ENCODE peak calls at places on chromosomes 16 and 17, in seven cellular contexts. M, C, S, D, I, X and V are unnamed samples.

GRCh38 chr17:66171172-66171571 is 20.8 kb downstream of the CEP112 start:
- DNase-seq in M (no peak), D (no peak), X (no peak), S (no peak), C (no peak), I (no peak), V (no peak)

GRCh38 chr17:10673318-10673717 is 16.2 kb upstream of the MYH3 start:
- DNase-seq in I (no peak), M (no peak), D (no peak), C (peak; percentile 58), X (no peak), S (no peak), V (no peak)

GRCh38 chr17:49734666-49735490 is 27.1 kb upstream of the SLC35B1 start:
- DNase-seq in M (no peak), X (no peak), I (no peak), S (no peak), D (no peak), C (no peak), V (no peak)

GRCh38 chr17:63223212-63223911 is 222.7 kb downstream of the CYB561 start:
- DNase-seq in X (no peak), D (no peak), S (no peak), M (no peak), I (no peak), C (no peak), V (no peak)

GRCh38 chr17:81000631-81001357 is 9.2 kb downstream of the CHMP6 start:
- DNase-seq in S (no peak), M (no peak), I (no peak), X (no peak), D (no peak), C (no peak), V (no peak)

GRCh38 chr17:58249270-58250133 is 11.1 kb downstream of the LPO start:
- DNase-seq in M (no peak), X (peak; percentile 60), S (peak; percentile 84), D (peak; percentile 51), C (peak; percentile 88), I (peak; percentile 13), V (peak; percentile 37)

GRCh38 chr17:2396568-2397246 is 4.2 kb downstream of the MNT start:
- DNase-seq in M (peak; percentile 99), I (peak; percentile 96), D (peak; percentile 55), S (peak; percentile 47), X (peak; percentile 97), C (peak; percentile 97), V (peak; percentile 82)

GRCh38 chr17:64575431-64575830 is 68.7 kb downstream of the CEP95 start:
- DNase-seq in C (no peak), I (no peak), D (no peak), X (no peak), M (no peak), S (no peak), V (no peak)

GRCh38 chr16:66608241-66609138 is 4.0 kb downstream of the CMTM3 start:
- DNase-seq in S (peak; percentile 87), X (peak; percentile 87), C (peak; percentile 98), I (peak; percentile 79), D (peak; percentile 58), M (peak; percentile 90), V (no peak)

GRCh38 chr16:11658896-11659708 is 9.2 kb upstream of the SNN start:
- DNase-seq in X (no peak), M (peak; percentile 87), S (no peak), I (no peak), C (peak; percentile 71), D (no peak), V (peak; percentile 35)

GRCh38 chr17:31579265-31579664 is 187.8 kb downstream of the RAB11FIP4 start:
- DNase-seq in M (no peak), I (peak; percentile 51), X (peak; percentile 94), S (no peak), C (peak; percentile 40), D (no peak), V (no peak)

GRCh38 chr16:87457051-87457611 is 35.7 kb downstream of the ZCCHC14 start:
- DNase-seq in I (peak; percentile 61), D (no peak), C (no peak), X (no peak), M (no peak), S (no peak), V (no peak)

GRCh38 chr17:48558731-48559608 is 14.1 kb upstream of the HOXB2 start:
- DNase-seq in D (no peak), S (no peak), M (no peak), I (no peak), X (no peak), C (peak; percentile 17), V (no peak)

GRCh38 chr16:80300876-80301275 is 239.9 kb upstream of the DYNLRB2 start:
- DNase-seq in C (no peak), S (no peak), M (no peak), I (peak; percentile 67), X (no peak), D (no peak), V (no peak)

GRCh38 chr16:74868501-74868900 is 93.9 kb upstream of the FA2H start:
- DNase-seq in X (peak; percentile 2), C (peak; percentile 41), S (no peak), D (no peak), M (no peak), I (peak; percentile 18), V (no peak)

GRCh38 chr17:6627019-6627418 is 13.5 kb downstream of the KIAA0753 start:
- DNase-seq in D (no peak), X (no peak), I (peak; percentile 30), S (no peak), C (no peak), M (no peak), V (no peak)

GRCh38 chr16:58755989-58756649 is 22.0 kb upstream of the GOT2 start:
- DNase-seq in C (peak; percentile 79), X (peak; percentile 82), D (peak; percentile 52), M (peak; percentile 74), I (peak; percentile 34), S (peak; percentile 83), V (peak; percentile 65)

GRCh38 chr17:75516619-75517276 is 420 bp downstream of the TSEN54 start:
- DNase-seq in D (peak; percentile 34), C (peak; percentile 35), M (no peak), S (peak; percentile 36), I (no peak), X (peak; percentile 26), V (no peak)

GRCh38 chr17:67863624-67864247 is 38.4 kb downstream of the BPTF start:
- DNase-seq in C (no peak), X (no peak), S (no peak), D (no peak), M (no peak), I (no peak), V (no peak)

GRCh38 chr17:72666519-72666874 is 426.0 kb downstream of the SLC39A11 start:
- DNase-seq in D (no peak), C (no peak), I (no peak), S (no peak), X (no peak), M (no peak), V (no peak)

GRCh38 chr16:82037666-82038065 is 2.6 kb downstream of the HSD17B2 start:
- DNase-seq in C (no peak), X (no peak), D (no peak), S (no peak), I (no peak), M (no peak), V (no peak)

GRCh38 chr17:7438050-7438614 is 1.2 kb upstream of the FGF11 start:
- DNase-seq in D (peak; percentile 60), I (no peak), M (peak; percentile 79), X (no peak), C (peak; percentile 67), S (peak; percentile 53), V (peak; percentile 39)

GRCh38 chr16:85453-85782 is 7.4 kb downstream of the MPG start:
- DNase-seq in S (no peak), D (no peak), M (no peak), I (no peak), C (no peak), X (no peak), V (no peak)

GRCh38 chr17:53950207-53950857 is 127.6 kb downstream of the KIF2B start:
- DNase-seq in S (no peak), X (peak; percentile 36), D (no peak), I (no peak), M (no peak), C (peak; percentile 27), V (no peak)

GRCh38 chr17:65750678-65751077 is 189.2 kb upstream of the AXIN2 start:
- DNase-seq in D (no peak), I (peak; percentile 89), S (peak; percentile 37), M (no peak), X (no peak), C (no peak), V (no peak)

GRCh38 chr16:68909099-68909733 is 65.9 kb downstream of the TANGO6 start:
- DNase-seq in C (no peak), X (no peak), S (no peak), I (no peak), D (no peak), M (no peak), V (no peak)